ENCODE peak calls at places on chromosomes 11 and 22, in nine cellular contexts. F is epithelial cell of esophagus, W is Peyer's patch, D is cardiac septum, G is mucosa of gallbladder, V is psoas muscle, I is RWPE1, R is NCI-H1930, C is smooth muscle cell of the brain vasculature. O is an unnamed sample.

GRCh38 chr11:129973068-129973467 is 29.6 kb downstream of the PRDM10 start:
- DNase-seq in G (no peak), V (no peak), W (no peak), I (no peak), R (no peak), F (no peak), C (no peak), D (no peak), O (no peak)

GRCh38 chr22:22702159-22702873 is 57.9 kb downstream of the GGTLC2 start:
- DNase-seq in C (no peak), I (no peak), F (peak), V (no peak), W (no peak), D (peak), R (no peak), G (no peak), O (no peak)

GRCh38 chr11:64290894-64291745 is at the start of gene KCNK4:
- DNase-seq in F (no peak), C (no peak), D (no peak), W (no peak), I (no peak), V (no peak), R (no peak), G (no peak), O (no peak)

GRCh38 chr11:80855975-80856524 is 1415.2 kb upstream of the TENM4 start:
- DNase-seq in R (no peak), D (no peak), I (peak), C (no peak), W (no peak), V (no peak), F (peak), G (no peak), O (no peak)

GRCh38 chr11:84671325-84672019 is 955.7 kb downstream of the DLG2 start:
- DNase-seq in F (no peak), R (no peak), W (no peak), I (no peak), C (no peak), V (no peak), G (no peak), D (no peak), O (no peak)

GRCh38 chr11:95994340-95994728 is 70.4 kb upstream of the MTMR2 start:
- DNase-seq in C (no peak), D (no peak), R (no peak), W (no peak), F (no peak), I (no peak), G (no peak), V (no peak), O (no peak)

GRCh38 chr11:112073941-112074811 is at the start of the genes NKAPD1 and PIH1D2:
- DNase-seq in V (peak), C (peak), D (peak), G (peak), W (peak), R (peak), I (peak), F (peak), O (peak)

GRCh38 chr11:120659076-120659475 is 147.5 kb downstream of the GRIK4 start:
- DNase-seq in W (no peak), R (no peak), I (no peak), D (no peak), G (no peak), V (no peak), F (no peak), C (no peak), O (no peak)

GRCh38 chr11:18772211-18772610 is 19.4 kb downstream of the PTPN5 start:
- DNase-seq in D (no peak), V (no peak), W (no peak), G (no peak), C (no peak), R (no peak), F (no peak), I (no peak), O (no peak)

GRCh38 chr22:39932918-39933649 is 27.1 kb upstream of the TMA7B start:
- DNase-seq in D (no peak), R (no peak), V (no peak), C (no peak), I (no peak), W (peak), F (peak), G (no peak), O (no peak)